ENCODE peak calls at places on chromosomes 16 and 17, in ten cellular contexts. N is NCI-H510A; A is T-helper 1 cell; C is CD8-positive, alpha-beta memory T cell; I is NCI-H1105 treated with DMSO at 0.1 percent for 48 hours; H is HEK293T; K is EL; M is psoas muscle; B is ureter; D is fibroblast of the aortic adventitia. E is an unnamed sample.

GRCh38 chr16:56422896-56423441 is 2.4 kb downstream of the AMFR start:
- DNase-seq in N (no peak), A (no peak), C (no peak), I (no peak), H (no peak), K (no peak), M (no peak), B (no peak), D (no peak), E (no peak)

GRCh38 chr16:57144027-57144426 is 41.8 kb downstream of the PSME3IP1 start:
- DNase-seq in N (no peak), A (no peak), C (no peak), I (no peak), H (no peak), K (no peak), M (no peak), B (no peak), D (no peak), E (no peak)

GRCh38 chr16:85608515-85608885 is 4.6 kb upstream of the GSE1 start:
- DNase-seq in N (no peak), A (no peak), C (no peak), I (peak), H (no peak), K (no peak), M (no peak), B (no peak), D (no peak), E (no peak)

GRCh38 chr16:74841904-74842303 is 67.3 kb upstream of the FA2H start:
- DNase-seq in N (no peak), A (no peak), C (no peak), I (no peak), H (no peak), K (no peak), M (no peak), B (no peak), D (no peak), E (no peak)

GRCh38 chr17:37543527-37544122 is 53.9 kb downstream of the DUSP14 start:
- DNase-seq in N (no peak), A (no peak), C (no peak), I (no peak), H (no peak), K (no peak), M (no peak), B (no peak), D (no peak), E (no peak)

GRCh38 chr17:37492167-37492566 is 2.5 kb downstream of the DUSP14 start:
- DNase-seq in N (no peak), A (no peak), C (no peak), I (no peak), H (no peak), K (no peak), M (no peak), B (no peak), D (no peak), E (no peak)

GRCh38 chr17:64574646-64575045 is 67.9 kb downstream of the CEP95 start:
- DNase-seq in N (no peak), A (no peak), C (no peak), I (no peak), H (no peak), K (no peak), M (no peak), B (no peak), D (peak), E (no peak)

GRCh38 chr17:48510761-48511604 is 19.8 kb downstream of the HOXB1 start:
- DNase-seq in N (no peak), A (peak), C (no peak), I (no peak), H (no peak), K (no peak), M (no peak), B (no peak), D (peak), E (peak)

GRCh38 chr16:23064642-23065041 is 84.6 kb downstream of the USP31 start:
- DNase-seq in N (no peak), A (peak), C (no peak), I (no peak), H (no peak), K (no peak), M (no peak), B (no peak), D (no peak), E (peak)

GRCh38 chr17:28968914-28969295 is 17.6 kb upstream of the PHF12 start:
- DNase-seq in N (no peak), A (no peak), C (no peak), I (no peak), H (no peak), K (no peak), M (no peak), B (no peak), D (no peak), E (no peak)

GRCh38 chr17:74874615-74875037 is 1.8 kb upstream of the FDXR start:
- DNase-seq in N (no peak), A (no peak), C (no peak), I (no peak), H (no peak), K (no peak), M (no peak), B (no peak), D (no peak), E (no peak)

GRCh38 chr17:2400877-2401425 is at the start of gene MNT:
- DNase-seq in N (peak), A (peak), C (peak), I (peak), H (peak), K (peak), M (peak), B (peak), D (no peak), E (peak)

GRCh38 chr16:82651921-82652601 is 25.3 kb downstream of the CDH13 start:
- DNase-seq in N (no peak), A (peak), C (no peak), I (no peak), H (no peak), K (no peak), M (no peak), B (no peak), D (no peak), E (no peak)

GRCh38 chr16:85537795-85538401 is 75.2 kb upstream of the GSE1 start:
- DNase-seq in N (no peak), A (no peak), C (no peak), I (no peak), H (no peak), K (no peak), M (no peak), B (no peak), D (no peak), E (no peak)

GRCh38 chr17:36935681-36936454 is 1.4 kb upstream of the LHX1 start:
- DNase-seq in N (no peak), A (no peak), C (no peak), I (no peak), H (no peak), K (no peak), M (no peak), B (no peak), D (no peak), E (no peak)

GRCh38 chr16:3946604-3947180 is 66.2 kb upstream of the CREBBP start:
- DNase-seq in N (no peak), A (no peak), C (no peak), I (no peak), H (no peak), K (no peak), M (no peak), B (no peak), D (no peak), E (no peak)

GRCh38 chr17:48639136-48639535 is 13.0 kb upstream of the HOXB9 start:
- DNase-seq in N (no peak), A (no peak), C (no peak), I (no peak), H (no peak), K (no peak), M (no peak), B (no peak), D (no peak), E (no peak)